ENCODE peak calls at places on chromosome 17, in eight cellular contexts. Y is small intestine, X is Panc1, V is PC-3, I is dorsolateral prefrontal cortex, F is PC-9, W is body of pancreas, L is cardiac muscle cell. P is an unnamed sample.

GRCh38 chr17:55584055-55584685 is 72.9 kb upstream of the SMIM36 start:
- DNase-seq in L (no peak), Y (no peak), X (no peak), W (no peak), F (no peak), V (peak), I (no peak), P (no peak)

GRCh38 chr17:68458260-68459029 is 1.1 kb upstream of the WIPI1 start:
- DNase-seq in X (no peak), W (no peak), F (no peak), L (no peak), Y (no peak), I (no peak), V (no peak), P (no peak)

GRCh38 chr17:31699281-31699680 is 159.8 kb downstream of the COPRS start:
- DNase-seq in V (peak), Y (peak), F (no peak), W (no peak), X (no peak), L (no peak), I (no peak), P (no peak)

GRCh38 chr17:75412455-75413317 is 7.2 kb upstream of the GRB2 start:
- DNase-seq in F (peak), I (peak), X (peak), Y (peak), L (peak), W (peak), V (peak), P (no peak)

GRCh38 chr17:32519769-32520701 is 33.2 kb downstream of the CDK5R1 start:
- DNase-seq in L (no peak), W (no peak), V (no peak), X (no peak), F (no peak), I (no peak), Y (peak), P (no peak)

GRCh38 chr17:68383443-68384321 is 73.6 kb downstream of the WIPI1 start:
- DNase-seq in V (peak), Y (peak), X (no peak), I (no peak), W (no peak), F (no peak), L (no peak), P (no peak)

GRCh38 chr17:36849871-36850348 is 87.4 kb upstream of the LHX1 start:
- DNase-seq in I (no peak), X (peak), W (no peak), F (peak), L (peak), Y (no peak), V (peak), P (no peak)

GRCh38 chr17:8255499-8255898 is 6.4 kb downstream of the PFAS start:
- DNase-seq in V (no peak), F (no peak), I (no peak), W (no peak), L (no peak), Y (no peak), X (no peak), P (no peak)

GRCh38 chr17:8057691-8058114 is 18.8 kb downstream of the ALOX15B start:
- DNase-seq in Y (peak), V (peak), I (peak), X (peak), W (peak), L (peak), F (peak), P (peak)

GRCh38 chr17:47325176-47325575 is 1.4 kb downstream of the EFCAB13 start:
- DNase-seq in F (no peak), L (no peak), I (no peak), X (no peak), Y (no peak), W (no peak), V (no peak), P (no peak)

GRCh38 chr17:18363021-18363941 is at the start of gene SHMT1:
- DNase-seq in F (peak), L (peak), Y (peak), V (peak), I (peak), W (peak), X (peak), P (peak)

GRCh38 chr17:81308161-81308560 is 13.1 kb upstream of the SLC38A10 start:
- DNase-seq in W (no peak), Y (no peak), I (no peak), L (no peak), F (no peak), V (no peak), X (no peak), P (no peak)

GRCh38 chr17:17853811-17854527 is 17.2 kb upstream of the SREBF1 start:
- DNase-seq in L (no peak), X (no peak), F (no peak), I (no peak), W (no peak), Y (peak), V (peak), P (no peak)

GRCh38 chr17:44830359-44831269 is 527 bp upstream of the GJC1 start:
- DNase-seq in I (peak), F (peak), L (peak), W (no peak), X (no peak), Y (no peak), V (peak), P (no peak)

GRCh38 chr17:48555616-48556533 is 11.0 kb upstream of the HOXB2 start:
- DNase-seq in X (no peak), Y (no peak), W (no peak), F (no peak), V (peak), I (no peak), L (peak), P (no peak)

GRCh38 chr17:69857412-69857835 is 217.6 kb upstream of the KCNJ16 start:
- DNase-seq in F (no peak), W (no peak), I (no peak), Y (peak), L (no peak), V (peak), X (peak), P (no peak)

GRCh38 chr17:34658796-34659195 is 79.4 kb downstream of the TMEM132E start:
- DNase-seq in V (no peak), F (no peak), L (no peak), Y (no peak), W (no peak), X (no peak), I (no peak), P (no peak)

GRCh38 chr17:83203073-83203471 is 123.7 kb downstream of the METRNL start:
- DNase-seq in I (peak), Y (no peak), F (peak), L (no peak), X (no peak), W (no peak), V (no peak), P (no peak)

GRCh38 chr17:74737299-74738050 is 419 bp downstream of the RAB37 start:
- DNase-seq in V (peak), Y (no peak), F (no peak), L (peak), X (no peak), I (no peak), W (no peak), P (no peak)

GRCh38 chr17:77233635-77234334 is 93.0 kb downstream of the SEC14L1 start:
- DNase-seq in I (peak), V (peak), F (no peak), L (no peak), X (peak), Y (peak), W (no peak), P (no peak)

GRCh38 chr17:7888184-7888920 is at the start of gene CHD3:
- DNase-seq in V (peak), L (peak), Y (peak), I (no peak), W (peak), X (no peak), F (peak), P (no peak)

GRCh38 chr17:34178047-34178446 is 77.0 kb upstream of the CCL2 start:
- DNase-seq in F (no peak), I (no peak), V (no peak), Y (no peak), W (no peak), L (peak), X (no peak), P (no peak)

GRCh38 chr17:67617304-67617899 is 100.3 kb upstream of the NOL11 start:
- DNase-seq in F (no peak), V (no peak), I (no peak), W (no peak), X (no peak), Y (no peak), L (no peak), P (no peak)

GRCh38 chr17:9635340-9635739 is 10.0 kb upstream of the USP43 start:
- DNase-seq in L (no peak), W (no peak), Y (no peak), F (no peak), X (no peak), V (no peak), I (no peak), P (no peak)

GRCh38 chr17:2025622-2026309 is 632 bp upstream of the RTN4RL1 start:
- DNase-seq in L (peak), V (peak), W (peak), F (peak), Y (peak), X (no peak), I (peak), P (no peak)

GRCh38 chr17:79956853-79957252 is 78.8 kb downstream of the TBC1D16 start:
- DNase-seq in W (peak), V (no peak), L (no peak), F (no peak), Y (no peak), X (no peak), I (peak), P (no peak)

GRCh38 chr17:76071497-76072148 is 694 bp downstream of the SRP68 start:
- DNase-seq in L (no peak), V (no peak), I (no peak), W (no peak), X (no peak), F (no peak), Y (no peak), P (no peak)

GRCh38 chr17:68832140-68832871 is 122.9 kb downstream of the ABCA8 start:
- DNase-seq in F (no peak), V (no peak), L (no peak), X (no peak), I (no peak), W (no peak), Y (no peak), P (no peak)

GRCh38 chr17:45722161-45722560 is 62.0 kb upstream of the CRHR1 start:
- DNase-seq in W (no peak), Y (no peak), X (no peak), I (no peak), L (peak), V (peak), F (peak), P (no peak)

GRCh38 chr17:9557356-9557755 is 18.3 kb downstream of the STX8 start:
- DNase-seq in L (no peak), W (no peak), X (no peak), F (no peak), V (no peak), Y (no peak), I (no peak), P (no peak)

GRCh38 chr17:4142107-4142900 is 526 bp downstream of the ZZEF1 start:
- DNase-seq in X (no peak), L (peak), I (peak), Y (peak), V (no peak), W (peak), F (no peak), P (no peak)

GRCh38 chr17:50328926-50329325 is 17.0 kb upstream of the XYLT2 start:
- DNase-seq in F (no peak), Y (no peak), L (no peak), V (no peak), W (no peak), I (no peak), X (no peak), P (no peak)

GRCh38 chr17:50329716-50330115 is 16.2 kb upstream of the XYLT2 start:
- DNase-seq in W (no peak), F (no peak), Y (no peak), I (no peak), L (no peak), V (no peak), X (no peak), P (no peak)

GRCh38 chr17:50331085-50331791 is 14.7 kb upstream of the XYLT2 start:
- DNase-seq in Y (no peak), V (peak), X (no peak), W (no peak), F (no peak), L (no peak), I (no peak), P (no peak)

GRCh38 chr17:50328360-50328759 is 17.6 kb upstream of the XYLT2 start:
- DNase-seq in L (no peak), X (no peak), F (no peak), I (no peak), V (no peak), W (no peak), Y (no peak), P (no peak)

DNA sequence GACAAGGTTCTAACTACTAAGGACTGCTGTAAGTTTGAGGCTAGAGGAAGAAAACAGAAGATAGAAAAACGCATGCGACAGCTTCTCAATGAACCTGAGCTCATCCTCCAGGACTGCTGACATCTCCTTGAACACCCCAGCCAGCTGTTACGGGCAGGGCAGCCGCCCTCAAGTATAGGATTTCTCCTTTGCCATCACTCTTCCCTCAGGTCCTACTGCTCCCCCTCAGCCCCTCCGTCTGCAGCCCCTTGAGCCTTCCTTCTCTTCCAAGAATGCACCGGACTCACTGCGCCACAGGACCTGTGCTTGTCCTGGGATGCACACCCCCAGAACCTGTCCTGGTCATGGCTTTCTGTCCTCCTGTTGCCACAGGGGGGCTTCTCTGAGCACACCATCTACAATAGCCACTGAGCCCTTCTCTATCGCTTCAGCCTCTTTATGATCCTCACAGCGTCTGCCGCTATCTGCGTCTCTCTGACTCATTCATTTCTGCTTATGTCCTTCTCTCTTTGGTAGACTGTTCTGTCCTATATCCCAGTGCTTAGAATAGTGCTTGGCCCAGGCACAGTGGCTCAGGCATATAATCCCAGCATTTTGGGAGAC is 15.7 kb upstream of the XYLT2 start:
- DNase-seq in Y (no peak), W (no peak), V (no peak), I (no peak), F (no peak), L (no peak), X (no peak), P (no peak)
- H3K27ac ChIP-seq in Y (no peak), W (no peak), V (no peak), I (no peak), F (no peak), L (no peak), X (no peak), P (no peak)

DNA sequence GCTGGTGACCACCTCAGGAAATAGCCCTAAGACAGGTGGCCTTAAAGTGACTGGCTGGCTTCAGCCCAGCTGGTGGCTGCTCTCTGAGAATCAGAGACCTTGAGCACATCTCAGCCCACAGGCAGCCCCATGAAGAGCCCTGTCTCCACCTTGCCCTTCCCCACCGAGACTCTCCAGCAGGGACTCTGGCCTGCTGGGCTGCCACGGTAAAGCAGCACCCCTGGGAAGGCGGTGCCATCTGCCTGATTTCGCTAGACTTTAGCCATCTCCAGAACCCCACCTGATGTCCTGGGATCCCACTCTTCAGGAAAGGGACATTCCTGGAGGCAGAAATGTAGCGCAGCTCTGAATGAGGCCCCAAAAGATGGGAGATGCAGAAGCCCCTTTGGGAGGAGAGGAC is 45.2 kb upstream of the LGALS9 start:
- DNase-seq in Y (no peak), V (no peak), X (no peak), W (no peak), F (no peak), I (no peak), L (no peak), P (no peak)
- H3K27ac ChIP-seq in Y (no peak), V (no peak), X (no peak), W (no peak), F (no peak), I (no peak), L (peak), P (no peak)

GRCh38 chr17:57092779-57093178 is 7.7 kb downstream of the AKAP1 start:
- DNase-seq in I (no peak), W (no peak), X (no peak), Y (peak), L (no peak), F (no peak), V (no peak), P (peak)

GRCh38 chr17:57097832-57098421 is 12.9 kb downstream of the AKAP1 start:
- DNase-seq in V (peak), F (no peak), W (no peak), I (no peak), Y (no peak), X (no peak), L (peak), P (peak)

GRCh38 chr17:57099165-57099564 is 14.1 kb downstream of the AKAP1 start:
- DNase-seq in X (no peak), I (no peak), Y (peak), F (no peak), L (peak), V (no peak), W (no peak), P (no peak)

GRCh38 chr17:57092171-57092570 is 7.1 kb downstream of the AKAP1 start:
- DNase-seq in V (no peak), I (no peak), X (no peak), W (no peak), Y (no peak), L (no peak), F (no peak), P (no peak)

DNA sequence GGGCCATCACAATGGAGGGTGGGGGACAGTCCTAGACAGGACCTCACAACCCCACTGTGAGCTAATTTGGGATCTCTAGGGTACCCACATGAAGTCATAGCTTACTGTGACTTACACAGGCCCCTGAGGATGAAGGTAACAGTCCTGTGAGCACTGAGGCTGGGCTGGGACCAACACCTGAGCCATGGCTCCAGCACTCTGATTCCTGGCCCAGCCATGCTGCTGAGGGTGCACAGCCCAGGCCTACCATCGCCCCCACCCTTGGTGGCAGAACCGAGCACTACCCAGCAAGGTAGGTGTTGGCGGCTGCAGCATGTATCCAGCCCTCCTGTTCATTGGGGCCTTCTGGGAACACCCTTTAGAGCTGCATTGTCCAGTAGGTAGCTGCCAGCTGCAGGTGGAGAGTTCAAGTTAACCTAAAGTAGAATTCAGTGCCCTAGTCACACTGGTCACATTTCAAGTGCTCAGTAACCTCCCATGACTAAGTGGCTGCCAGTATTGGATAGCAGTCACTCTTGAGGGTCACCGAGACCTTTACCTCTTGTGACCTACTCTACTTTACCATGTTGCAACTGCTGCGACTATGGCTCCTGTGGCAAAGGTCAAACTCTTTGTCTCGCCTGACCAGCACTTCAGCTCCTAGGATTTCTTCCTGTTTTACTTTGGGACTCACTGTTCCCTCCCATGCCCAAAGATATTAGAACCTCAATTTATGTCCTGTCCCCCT is 11.6 kb downstream of the AKAP1 start:
- DNase-seq in L (no peak), W (no peak), F (no peak), X (no peak), I (no peak), Y (peak), V (no peak), P (no peak)
- H3K27ac ChIP-seq in L (peak), W (no peak), F (no peak), X (no peak), I (no peak), Y (peak), V (no peak), P (no peak)

GRCh38 chr17:63476494-63476856 is 386 bp upstream of the ACE start:
- DNase-seq in Y (no peak), X (no peak), L (peak), I (no peak), F (no peak), V (peak), W (no peak), P (no peak)
- H3K27ac ChIP-seq in Y (no peak), X (no peak), L (no peak), I (no peak), F (no peak), V (no peak), W (no peak), P (peak)